ENCODE peak calls at places on chromosomes 7 and 10, in nine cellular contexts. K is NT2/D1, R is H9, W is mesenchymal stem cell, H is fibroblast of lung, V is astrocyte, U is IMR-90, X is endodermal cell, S is neuronal stem cell. B is an unnamed sample.

GRCh38 chr7:83640240-83640639 is 8.7 kb downstream of the SEMA3E start:
- DNase-seq in W (peak), H (no peak), S (no peak), K (no peak), X (no peak), R (no peak), U (no peak), V (no peak), B (no peak)

GRCh38 chr7:139990571-139990970 is 72.2 kb downstream of the PARP12 start:
- DNase-seq in U (no peak), R (no peak), X (no peak), W (no peak), V (no peak), S (no peak), K (no peak), H (no peak), B (no peak)

GRCh38 chr10:48454302-48455054 is 148.0 kb downstream of the MAPK8 start:
- DNase-seq in V (no peak), H (no peak), W (no peak), X (peak), K (no peak), S (no peak), R (no peak), U (no peak), B (no peak)

GRCh38 chr10:21499910-21500577 is 25.4 kb downstream of the SKIDA1 start:
- DNase-seq in U (no peak), V (no peak), H (peak), S (no peak), X (no peak), W (peak), K (no peak), R (peak), B (no peak)

GRCh38 chr10:57579926-57580325 is 687.8 kb downstream of the IPMK start:
- DNase-seq in S (peak), K (peak), R (peak), V (no peak), U (peak), H (peak), W (peak), X (peak), B (peak)

GRCh38 chr10:73039635-73040034 is 57.0 kb downstream of the P4HA1 start:
- DNase-seq in K (no peak), X (no peak), H (peak), V (peak), W (peak), U (peak), R (no peak), S (no peak), B (peak)

GRCh38 chr10:77191324-77192049 is 446.1 kb downstream of the KCNMA1 start:
- DNase-seq in W (no peak), S (no peak), K (no peak), V (no peak), H (no peak), U (no peak), R (no peak), X (no peak), B (no peak)

GRCh38 chr10:31867646-31868045 is 61.0 kb downstream of the ARHGAP12 start:
- DNase-seq in U (peak), X (no peak), H (peak), V (no peak), R (no peak), K (no peak), W (peak), S (no peak), B (peak)

GRCh38 chr10:91012502-91012901 is 91.6 kb upstream of the ANKRD1 start:
- DNase-seq in W (no peak), H (no peak), R (no peak), K (no peak), S (no peak), U (no peak), V (no peak), X (no peak), B (peak)

GRCh38 chr10:96465599-96465998 is 48.1 kb downstream of the TLL2 start:
- DNase-seq in W (no peak), X (peak), H (no peak), S (no peak), R (no peak), U (no peak), K (no peak), V (no peak), B (no peak)

GRCh38 chr10:32056136-32057040 is at the start of gene KIF5B:
- DNase-seq in U (peak), R (peak), S (peak), X (peak), V (peak), K (peak), H (peak), W (peak), B (peak)

GRCh38 chr7:22934023-22934422 is 79.9 kb downstream of the HYCC1 start:
- DNase-seq in S (no peak), R (no peak), W (peak), U (no peak), H (peak), X (no peak), V (no peak), K (no peak), B (no peak)

GRCh38 chr7:27150568-27151340 is 1.6 kb downstream of the HOXA3 start:
- DNase-seq in X (peak), K (no peak), R (peak), W (peak), H (peak), S (no peak), U (peak), V (no peak), B (peak)

GRCh38 chr10:120460191-120460590 is 3.2 kb downstream of the PLPP4 start:
- DNase-seq in U (no peak), R (no peak), K (no peak), S (no peak), X (no peak), W (peak), V (peak), H (no peak), B (no peak)

GRCh38 chr7:5643280-5643679 is 138.2 kb downstream of the RNF216 start:
- DNase-seq in X (peak), K (no peak), U (no peak), H (no peak), V (no peak), W (peak), S (no peak), R (peak), B (peak)

GRCh38 chr7:70775570-70776156 is 356.3 kb upstream of the GALNT17 start:
- DNase-seq in W (no peak), R (no peak), H (peak), K (peak), V (peak), S (no peak), U (no peak), X (peak), B (no peak)

GRCh38 chr7:140218656-140219055 is 41.9 kb upstream of the KDM7A start:
- DNase-seq in K (no peak), X (no peak), W (no peak), H (no peak), U (no peak), V (no peak), R (no peak), S (no peak), B (no peak)

GRCh38 chr10:89332718-89333281 is 5.0 kb downstream of the IFIT3 start:
- DNase-seq in V (no peak), X (no peak), U (no peak), K (no peak), H (no peak), R (no peak), W (no peak), S (no peak), B (no peak)

GRCh38 chr7:152176797-152177196 is 151.3 kb downstream of the GALNT11 start:
- DNase-seq in K (no peak), X (no peak), W (no peak), U (no peak), V (no peak), R (no peak), S (no peak), H (no peak), B (no peak)

GRCh38 chr7:14381306-14381705 is 391.8 kb upstream of the ETV1 start:
- DNase-seq in X (no peak), W (no peak), U (peak), S (no peak), V (peak), H (no peak), R (no peak), K (no peak), B (peak)

GRCh38 chr10:44460499-44460898 is 75.6 kb upstream of the CXCL12 start:
- DNase-seq in K (no peak), U (no peak), X (no peak), W (no peak), H (peak), V (no peak), R (no peak), S (no peak), B (no peak)

GRCh38 chr10:660413-660979 is 29.0 kb downstream of the DIP2C start:
- DNase-seq in V (no peak), R (no peak), K (no peak), W (peak), S (no peak), X (no peak), H (no peak), U (no peak), B (no peak)

GRCh38 chr7:130142654-130143333 is 62.4 kb downstream of the TMEM209 start:
- DNase-seq in V (no peak), K (no peak), H (no peak), W (no peak), S (no peak), R (no peak), X (no peak), U (no peak), B (no peak)

GRCh38 chr7:128302110-128302509 is 41.6 kb downstream of the RBM28 start:
- DNase-seq in U (no peak), S (no peak), V (no peak), R (no peak), X (no peak), K (no peak), W (no peak), H (no peak), B (no peak)

GRCh38 chr7:122887198-122887597 is 938 bp upstream of the CADPS2 start:
- DNase-seq in V (peak), H (peak), U (peak), X (peak), W (peak), K (peak), S (peak), R (peak), B (peak)

GRCh38 chr10:91146146-91146545 is 74.3 kb upstream of the PCGF5 start:
- DNase-seq in X (no peak), V (no peak), W (no peak), K (no peak), R (no peak), H (no peak), U (no peak), S (no peak), B (no peak)

GRCh38 chr7:6117533-6117932 is 86.4 kb downstream of the ANKRD61 start:
- DNase-seq in H (no peak), K (no peak), X (no peak), R (no peak), U (no peak), S (no peak), W (no peak), V (no peak), B (no peak)

GRCh38 chr7:96120856-96121255 is 201.0 kb downstream of the SLC25A13 start:
- DNase-seq in R (no peak), W (no peak), V (no peak), S (no peak), X (no peak), U (no peak), H (peak), K (no peak), B (no peak)

GRCh38 chr7:45052011-45052410 is 36.8 kb downstream of the NACAD start:
- DNase-seq in S (no peak), R (no peak), W (no peak), K (no peak), V (no peak), U (no peak), X (peak), H (no peak), B (no peak)

GRCh38 chr10:98252451-98252850 is 15.5 kb downstream of the LOXL4 start:
- DNase-seq in R (no peak), K (no peak), V (no peak), W (no peak), H (no peak), S (no peak), X (peak), U (no peak), B (no peak)

GRCh38 chr10:132763545-132763944 is 22.4 kb downstream of the NKX6-2 start:
- DNase-seq in H (no peak), K (no peak), U (no peak), R (no peak), W (no peak), X (no peak), S (no peak), V (no peak), B (no peak)

GRCh38 chr7:45979275-45980180 is 58.5 kb upstream of the IGFBP3 start:
- DNase-seq in W (no peak), X (peak), K (no peak), H (no peak), V (no peak), U (no peak), S (no peak), R (no peak), B (no peak)

GRCh38 chr7:51227861-51228260 is 88.7 kb downstream of the COBL start:
- DNase-seq in U (no peak), K (no peak), W (no peak), H (no peak), V (no peak), S (no peak), X (no peak), R (no peak), B (no peak)

GRCh38 chr10:127907411-127908105 is 655 bp downstream of the PTPRE start:
- DNase-seq in X (peak), V (peak), H (peak), S (no peak), K (no peak), W (peak), U (no peak), R (no peak), B (peak)

GRCh38 chr7:141071260-141071854 is 2.5 kb upstream of the TMEM178B start:
- DNase-seq in K (peak), H (peak), V (no peak), U (no peak), X (peak), R (peak), W (no peak), S (peak), B (peak)

GRCh38 chr7:73717025-73717807 is 2.3 kb downstream of the STX1A start:
- DNase-seq in K (no peak), W (peak), S (no peak), U (peak), R (no peak), V (peak), X (no peak), H (peak), B (no peak)

GRCh38 chr10:97178074-97178473 is 7.7 kb downstream of the SLIT1 start:
- DNase-seq in X (no peak), W (no peak), R (no peak), K (no peak), H (no peak), S (no peak), V (no peak), U (no peak), B (no peak)

GRCh38 chr7:32941996-32942782 is 15.1 kb upstream of the FKBP9 start:
- DNase-seq in K (no peak), H (peak), S (peak), W (peak), U (peak), R (peak), V (peak), X (peak), B (no peak)

GRCh38 chr10:104123397-104123796 is 1.4 kb downstream of the SFR1 start:
- DNase-seq in K (no peak), V (no peak), H (peak), W (peak), X (no peak), R (no peak), U (peak), S (no peak), B (peak)

GRCh38 chr10:50992356-50992866 is 81.9 kb upstream of the PRKG1 start:
- DNase-seq in X (peak), H (peak), K (no peak), U (peak), W (peak), V (no peak), R (peak), S (no peak), B (peak)

GRCh38 chr7:1713502-1714484 is 43.7 kb downstream of the ELFN1 start:
- DNase-seq in H (no peak), X (peak), W (no peak), K (peak), V (no peak), S (no peak), R (peak), U (no peak), B (no peak)
- H3K9ac ChIP-seq in H (no peak), X (no peak), W (no peak), K (peak), V (no peak), S (no peak), R (no peak), U (no peak), B (no peak)

DNA sequence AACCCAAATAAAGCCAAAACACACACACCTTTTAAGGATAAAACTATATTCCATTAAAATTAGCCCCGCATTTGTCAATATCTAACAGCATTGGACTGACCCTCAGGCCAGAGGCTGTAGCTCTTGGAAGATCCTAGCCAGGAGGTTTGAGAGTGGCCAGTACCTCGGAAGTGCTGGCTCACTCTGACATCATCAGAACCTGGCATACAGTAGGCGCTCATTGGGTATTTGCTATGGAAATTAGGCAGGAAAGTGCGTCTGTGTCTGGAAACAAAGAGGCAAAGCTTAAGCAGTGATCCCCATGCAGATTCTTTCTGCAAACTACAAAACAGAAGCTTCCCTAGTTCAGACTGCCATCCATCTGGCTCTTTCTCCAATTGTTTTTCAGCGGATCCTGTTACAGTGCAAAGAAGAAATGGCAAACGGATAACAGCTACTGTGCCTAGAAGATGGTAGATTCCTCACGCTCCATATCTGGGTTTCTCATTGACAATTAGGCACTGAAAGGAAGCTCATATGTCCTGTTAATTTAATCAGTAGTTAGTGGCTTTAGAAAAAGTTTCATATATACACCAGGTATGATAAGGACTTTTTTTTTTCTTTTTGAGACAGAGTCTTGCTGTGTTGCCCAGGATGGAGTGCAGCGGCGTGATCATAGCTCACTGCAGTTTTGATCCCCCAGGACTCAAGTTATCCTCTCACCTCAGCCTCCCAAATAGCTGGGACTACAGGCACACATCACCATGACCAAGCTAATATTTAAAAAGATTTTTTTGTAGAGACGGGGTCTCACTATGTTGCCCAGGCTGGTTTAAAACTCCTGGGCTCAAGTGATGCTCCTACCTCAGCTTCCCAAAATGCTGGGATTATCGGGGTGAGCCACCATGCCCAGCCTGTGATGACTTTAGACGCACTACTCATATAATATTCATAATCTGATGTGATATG is 1.9 kb upstream of the PRKCQ start:
- DNase-seq in W (no peak), H (no peak), X (peak), V (no peak), S (no peak), K (no peak), U (no peak), R (peak), B (no peak)
- H3K9ac ChIP-seq in W (no peak), H (no peak), X (peak), V (no peak), S (no peak), K (no peak), U (no peak), R (peak), B (no peak)

GRCh38 chr7:100433592-100434296 is 2.6 kb downstream of the PPP1R35 start:
- DNase-seq in U (no peak), W (no peak), K (no peak), S (no peak), X (no peak), V (no peak), H (no peak), R (no peak), B (no peak)

GRCh38 chr7:100432053-100432452 is 2.4 kb downstream of the MEPCE start:
- DNase-seq in V (no peak), U (no peak), X (no peak), R (no peak), K (no peak), S (no peak), W (no peak), H (no peak), B (no peak)

GRCh38 chr7:100434297-100435144 is 1.8 kb downstream of the PPP1R35 start:
- DNase-seq in H (no peak), V (no peak), S (no peak), U (no peak), R (no peak), X (peak), W (no peak), K (no peak), B (no peak)

GRCh38 chr7:100432621-100433275 is 3.1 kb downstream of the MEPCE start:
- DNase-seq in S (no peak), X (no peak), R (no peak), H (no peak), V (no peak), U (no peak), K (no peak), W (no peak), B (no peak)

DNA sequence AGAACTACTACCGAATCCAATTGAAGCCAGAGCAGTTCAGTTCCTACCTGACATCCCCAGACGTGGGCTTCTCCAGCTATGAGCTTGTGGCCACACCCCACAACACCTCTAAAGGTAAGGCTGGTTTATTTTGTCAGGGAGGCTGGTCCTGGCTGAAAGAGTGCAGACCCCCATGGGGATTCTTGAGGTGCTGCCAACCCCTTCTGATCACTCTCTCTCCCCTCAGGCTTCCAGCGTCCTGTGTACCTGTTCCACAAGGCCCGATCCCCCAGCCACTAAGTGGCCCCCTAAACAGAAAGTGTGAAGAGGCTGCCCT is 3.1 kb downstream of the PPP1R35 start:
- DNase-seq in K (no peak), V (no peak), X (no peak), U (no peak), R (no peak), H (no peak), W (no peak), S (no peak), B (no peak)
- H3K9ac ChIP-seq in K (no peak), V (no peak), X (no peak), U (no peak), R (no peak), H (no peak), W (peak), S (no peak), B (no peak)

DNA sequence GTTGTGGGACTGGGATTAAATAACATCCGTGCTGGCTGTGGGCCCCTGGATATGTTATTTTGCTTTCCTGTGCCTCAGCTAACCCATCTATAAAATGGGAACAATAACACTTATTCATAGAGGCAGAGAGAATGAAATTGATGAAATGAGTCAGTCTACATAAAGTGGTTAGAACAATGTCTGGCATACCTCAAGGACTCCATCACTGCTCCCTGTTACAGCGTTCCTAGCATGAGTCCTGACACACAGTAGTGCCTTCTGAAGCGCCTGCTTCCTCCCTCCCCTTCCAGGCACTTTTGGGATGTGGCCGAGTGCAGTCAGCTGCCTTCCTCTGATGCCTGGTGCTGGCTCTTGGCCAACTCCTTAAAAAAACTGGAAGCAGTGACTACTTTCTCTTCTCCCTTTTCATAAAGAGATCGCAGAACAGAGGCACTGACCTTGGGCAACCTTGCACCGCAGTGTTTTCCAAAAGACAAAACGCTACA is 108.4 kb upstream of the ZMIZ1 start:
- DNase-seq in R (no peak), K (no peak), S (no peak), W (peak), H (peak), U (peak), V (peak), X (no peak), B (peak)
- H3K9ac ChIP-seq in R (no peak), K (no peak), S (no peak), W (peak), H (no peak), U (no peak), V (peak), X (no peak), B (no peak)

B was measured in PC-3.